ENCODE peak calls at places on chromosomes 6 and 20, in nine cellular contexts. V is psoas muscle; Z is esophagus squamous epithelium; Y is SK-N-SH; J is naive thymus-derived CD4-positive, alpha-beta T cell; H is fibroblast of lung; S is upper lobe of right lung; A is CD8-positive, alpha-beta T cell; W is A673. I is an unnamed sample. For H3K27me3, the result is how much of the 10 kb centered on the place peaks cover.

GRCh38 chr6:168060521-168060931 is 18.5 kb downstream of the FRMD1 start:
- DNase-seq in J (no peak), W (peak), A (no peak), Y (peak), H (peak), V (peak), S (no peak), Z (no peak), I (peak)

GRCh38 chr6:169020821-169021220 is 232.8 kb downstream of the THBS2 start:
- DNase-seq in A (no peak), Z (no peak), V (no peak), Y (no peak), W (no peak), J (no peak), S (no peak), H (no peak), I (no peak)

GRCh38 chr6:5537967-5538366 is 276.7 kb downstream of the FARS2 start:
- DNase-seq in J (no peak), Z (no peak), H (peak), V (no peak), Y (no peak), W (no peak), A (no peak), S (no peak), I (no peak)

GRCh38 chr6:117118490-117118889 is 146.9 kb upstream of the VGLL2 start:
- DNase-seq in J (no peak), Y (no peak), Z (no peak), S (no peak), A (no peak), H (no peak), V (no peak), W (no peak), I (no peak)

GRCh38 chr6:31293343-31293742 is 21.5 kb upstream of the HLA-C start:
- DNase-seq in V (no peak), J (no peak), W (peak), S (no peak), Y (no peak), H (peak), A (no peak), Z (no peak), I (no peak)

GRCh38 chr6:124053315-124053714 is 249.7 kb downstream of the NKAIN2 start:
- DNase-seq in Z (no peak), A (no peak), Y (no peak), V (no peak), J (no peak), H (no peak), W (no peak), S (no peak), I (no peak)

GRCh38 chr6:127120787-127121636 is 2.5 kb downstream of the RSPO3 start:
- DNase-seq in V (peak), W (peak), J (no peak), S (peak), A (peak), Z (no peak), Y (peak), H (peak), I (peak)

GRCh38 chr6:147381734-147382133 is 126.8 kb upstream of the SAMD5 start:
- DNase-seq in S (no peak), Y (no peak), J (no peak), V (no peak), Z (no peak), W (no peak), H (no peak), A (no peak), I (no peak)

GRCh38 chr20:50127587-50128519 is 14.9 kb upstream of the UBE2V1 start:
- DNase-seq in V (no peak), H (no peak), S (no peak), Z (no peak), J (no peak), W (no peak), Y (no peak), A (no peak), I (no peak)

GRCh38 chr6:135870722-135871121 is 19.2 kb downstream of the PDE7B start:
- DNase-seq in Y (no peak), Z (no peak), H (peak), V (no peak), J (no peak), A (no peak), S (no peak), W (peak), I (no peak)

GRCh38 chr6:120202878-120203277 is 853.3 kb upstream of the MAN1A1 start:
- DNase-seq in A (no peak), Y (no peak), W (no peak), Z (no peak), V (no peak), H (no peak), J (no peak), S (no peak), I (no peak)

GRCh38 chr20:47814632-47815415 is 29.5 kb upstream of the SULF2 start:
- DNase-seq in H (no peak), V (no peak), W (no peak), J (no peak), Z (no peak), S (no peak), A (no peak), Y (no peak), I (no peak)

GRCh38 chr6:3609388-3609787 is 142.1 kb downstream of the PXDC1 start:
- DNase-seq in A (no peak), H (no peak), V (no peak), W (no peak), Y (no peak), S (no peak), Z (no peak), J (no peak), I (no peak)

GRCh38 chr6:127976111-127976510 is 75.3 kb upstream of the THEMIS start:
- DNase-seq in H (no peak), V (no peak), A (no peak), W (no peak), Y (no peak), J (no peak), Z (no peak), S (no peak), I (no peak)

GRCh38 chr6:43838276-43839036 is 68.4 kb downstream of the VEGFA start:
- DNase-seq in W (peak), S (no peak), A (no peak), V (peak), Y (peak), H (peak), J (no peak), Z (no peak), I (no peak)

GRCh38 chr6:11270030-11271027 is 37.9 kb upstream of the NEDD9 start:
- DNase-seq in Y (peak), H (peak), V (no peak), Z (no peak), S (no peak), J (no peak), A (no peak), W (no peak), I (no peak)

GRCh38 chr6:136347847-136348246 is 58.2 kb upstream of the BCLAF1 start:
- DNase-seq in H (peak), A (no peak), S (peak), Y (no peak), J (no peak), Z (no peak), W (no peak), V (no peak), I (no peak)

GRCh38 chr6:21277601-21278043 is 315.9 kb upstream of the SOX4 start:
- DNase-seq in V (no peak), J (no peak), A (no peak), S (no peak), Y (no peak), H (no peak), Z (no peak), W (peak), I (no peak)

DNA sequence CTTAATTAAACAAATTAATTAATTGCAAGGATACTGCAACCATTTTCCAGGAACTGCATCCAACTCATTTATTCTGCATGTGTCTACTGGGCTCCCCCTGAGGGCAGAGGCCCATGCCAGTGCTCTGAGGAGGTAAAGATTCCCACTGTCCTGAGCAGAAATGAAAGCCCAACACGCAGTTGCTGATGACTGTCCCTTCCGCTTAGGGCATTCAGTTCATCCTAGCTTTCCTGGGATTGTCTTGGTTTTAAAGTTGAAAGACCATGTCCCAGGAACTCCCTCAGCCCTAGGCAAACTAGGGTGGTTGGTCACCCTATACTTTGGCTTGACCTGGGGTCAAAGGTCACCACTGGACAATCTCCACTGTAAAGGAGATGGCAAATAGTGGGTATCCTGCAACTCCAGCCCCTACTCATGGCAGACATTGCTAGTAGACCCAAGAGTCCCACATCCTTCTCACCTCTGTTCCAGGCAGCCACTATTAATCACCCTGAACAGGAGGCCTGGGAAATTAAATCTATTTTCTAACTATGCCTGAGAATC is 109.6 kb downstream of the TRERF1 start:
- DNase-seq in W (no peak), V (no peak), Z (no peak), S (no peak), A (no peak), Y (no peak), J (no peak), H (no peak), I (no peak)
- H3K27ac ChIP-seq in W (no peak), V (no peak), Z (no peak), S (no peak), A (no peak), Y (no peak), J (no peak), H (no peak), I (no peak)

GRCh38 chr6:1407499-1407990 is 18.2 kb downstream of the FOXF2 start:
- DNase-seq in H (peak), Z (no peak), Y (no peak), V (no peak), A (no peak), J (no peak), W (no peak), S (no peak), I (no peak)

GRCh38 chr6:1405221-1405620 is 15.8 kb downstream of the FOXF2 start:
- DNase-seq in V (no peak), J (no peak), Z (no peak), A (no peak), W (no peak), Y (no peak), S (no peak), H (no peak), I (no peak)

GRCh38 chr6:1404066-1404712 is 14.8 kb downstream of the FOXF2 start:
- DNase-seq in Y (no peak), V (no peak), W (no peak), H (peak), J (no peak), A (no peak), Z (no peak), S (no peak), I (no peak)

GRCh38 chr6:1404713-1405098 is 15.3 kb downstream of the FOXF2 start:
- DNase-seq in A (no peak), S (no peak), Y (no peak), H (no peak), J (no peak), Z (no peak), W (no peak), V (no peak), I (no peak)

DNA sequence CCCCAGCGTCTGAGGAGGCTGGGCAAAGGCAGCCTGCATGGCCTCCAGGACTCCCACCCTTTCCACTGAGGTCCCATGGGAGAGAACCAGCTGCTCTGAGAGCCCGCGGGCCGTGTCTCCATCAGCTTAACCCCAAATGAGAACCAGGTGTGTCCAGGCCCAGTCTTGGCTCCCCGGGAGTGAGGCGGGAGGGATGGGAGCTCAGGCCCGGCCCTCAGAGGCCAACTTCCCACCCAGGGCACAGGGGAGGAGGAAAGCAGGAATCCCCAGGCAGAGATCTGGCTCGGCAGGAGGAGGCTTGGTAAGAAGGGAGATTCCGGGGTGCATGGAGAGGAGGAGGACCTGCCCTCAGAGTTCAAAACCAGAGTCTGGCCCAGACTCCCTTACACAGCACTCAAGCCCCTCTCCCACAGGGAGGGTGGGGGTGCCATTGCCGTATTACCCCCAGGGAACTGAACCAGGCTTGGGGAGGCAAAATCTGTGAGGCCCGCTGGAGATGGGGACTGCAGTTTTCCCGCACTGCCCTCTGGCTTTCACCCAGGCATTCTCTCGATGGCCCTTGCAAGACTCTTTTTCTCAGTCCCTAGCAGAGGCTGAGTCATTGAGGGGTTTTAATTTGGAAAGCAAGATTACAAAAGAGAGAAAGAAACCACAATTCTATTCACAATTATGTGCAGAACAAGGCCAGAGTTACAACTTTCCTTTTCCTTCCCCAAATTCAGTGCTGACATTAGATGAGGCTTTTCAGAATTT is 17.1 kb downstream of the FOXF2 start:
- DNase-seq in W (no peak), V (no peak), A (no peak), S (no peak), Y (no peak), Z (no peak), J (no peak), H (peak), I (no peak)
- H3K27me3 ChIP-seq in W (under half), V (under half), A (under half), S (under half), Y (under half), Z (under half), J (under half), H (under half), I (under half)

GRCh38 chr6:17281100-17281496 is at the start of gene RBM24:
- DNase-seq in Z (no peak), Y (peak), J (no peak), V (peak), S (peak), W (peak), H (peak), A (no peak), I (no peak)
- H3K27ac ChIP-seq in Z (peak), Y (no peak), J (no peak), V (peak), S (no peak), W (no peak), H (peak), A (no peak), I (no peak)

DNA sequence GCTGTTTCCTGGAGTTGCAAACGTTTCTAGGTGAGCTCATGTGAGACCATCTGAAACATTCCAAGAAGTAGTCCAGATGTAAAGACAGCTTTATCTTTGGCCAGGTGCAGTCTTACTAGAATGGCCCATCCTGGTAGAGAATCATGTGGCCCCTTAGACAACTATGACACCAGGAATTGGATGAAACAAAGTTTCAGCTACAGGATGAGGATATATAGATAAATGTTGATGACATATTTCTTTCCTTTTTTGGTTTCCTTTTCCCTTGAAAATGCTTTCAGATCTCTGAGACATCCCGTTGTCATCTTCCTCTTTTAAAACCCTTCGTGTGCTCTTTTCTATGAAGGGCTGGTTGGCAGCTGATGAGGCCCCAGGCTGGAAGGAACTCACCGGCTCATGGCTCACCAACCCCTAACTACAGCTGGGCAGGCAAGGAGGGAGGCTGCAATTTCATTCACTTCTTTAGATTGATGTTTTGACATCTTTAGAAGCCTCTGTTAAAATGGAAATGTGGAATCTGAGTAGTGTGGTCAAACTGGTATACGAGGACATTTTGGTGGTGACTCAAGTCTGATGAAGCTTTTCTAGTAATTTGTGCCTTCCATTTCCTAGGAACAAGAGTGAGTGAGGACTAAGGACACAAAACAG is 167.9 kb upstream of the TNFAIP3 start:
- DNase-seq in A (no peak), Z (no peak), H (no peak), Y (no peak), W (no peak), S (no peak), J (no peak), V (no peak), I (no peak)
- H3K27me3 ChIP-seq in A (under half), Z (under half), H (under half), Y (under half), W (under half), S (under half), J (under half), V (under half), I (under half)

DNA sequence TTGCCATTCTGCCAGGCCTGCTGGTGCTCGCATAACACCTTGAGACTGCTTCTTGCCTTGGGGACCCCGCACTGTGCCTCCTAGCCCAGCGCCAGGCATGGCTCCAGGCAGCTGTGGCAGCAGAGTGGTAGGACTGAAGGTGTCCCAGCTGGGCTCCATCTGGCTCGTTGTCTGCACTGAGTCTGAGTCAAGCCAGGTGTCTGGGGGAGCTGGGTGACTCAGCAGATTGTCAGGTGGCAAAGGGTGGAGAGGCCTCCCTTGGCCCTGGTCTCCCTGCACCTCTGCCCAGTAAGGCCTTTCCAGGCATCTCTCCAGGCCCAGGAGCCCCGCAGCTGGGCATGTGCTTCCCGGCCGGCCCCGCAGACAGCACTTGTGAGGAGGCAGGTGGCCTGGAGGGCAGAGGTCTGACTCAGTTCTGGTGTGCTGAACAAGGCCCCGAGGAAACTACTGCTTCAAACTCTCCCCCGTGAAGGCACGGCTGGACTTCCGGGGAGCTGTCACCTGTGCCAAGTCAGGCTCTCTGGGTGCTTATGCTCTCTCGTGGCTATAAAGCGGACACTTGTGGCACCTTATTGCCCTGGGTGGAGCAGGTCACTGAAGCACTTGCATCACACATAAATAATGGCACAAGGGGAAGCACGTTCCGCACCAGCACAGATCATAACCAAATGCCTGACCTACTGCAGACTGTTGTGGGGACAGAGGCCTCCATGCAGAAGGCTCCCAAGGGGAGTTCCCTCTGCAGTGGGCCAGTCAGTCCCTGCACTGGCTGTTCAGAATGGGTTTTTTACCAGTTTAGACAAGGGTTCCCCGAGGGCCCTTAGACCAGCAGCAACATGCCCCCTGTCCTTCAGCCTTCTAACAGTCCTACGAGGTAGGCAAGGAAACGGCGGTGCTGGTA is 27.5 kb downstream of the FOXC1 start:
- DNase-seq in J (no peak), Z (no peak), S (no peak), Y (no peak), A (no peak), W (no peak), H (no peak), V (no peak), I (no peak)
- H3K27ac ChIP-seq in J (no peak), Z (peak), S (no peak), Y (no peak), A (no peak), W (no peak), H (no peak), V (no peak), I (no peak)

GRCh38 chr20:2741881-2742280 is 49.3 kb downstream of the EBF4 start:
- DNase-seq in J (no peak), S (no peak), V (no peak), Z (no peak), A (no peak), Y (no peak), W (no peak), H (no peak), I (no peak)
- H3K27me3 ChIP-seq in J (under half), S (under half), V (under half), Z (under half), A (under half), Y (under half), W (under half), H (under half), I (under half)

GRCh38 chr20:6075428-6076219 is 21.8 kb upstream of the LRRN4 start:
- DNase-seq in W (no peak), A (no peak), Z (no peak), H (peak), V (peak), S (no peak), Y (no peak), J (no peak), I (no peak)
- H3K27ac ChIP-seq in W (no peak), A (no peak), Z (no peak), H (no peak), V (peak), S (no peak), Y (no peak), J (no peak), I (no peak)

DNA sequence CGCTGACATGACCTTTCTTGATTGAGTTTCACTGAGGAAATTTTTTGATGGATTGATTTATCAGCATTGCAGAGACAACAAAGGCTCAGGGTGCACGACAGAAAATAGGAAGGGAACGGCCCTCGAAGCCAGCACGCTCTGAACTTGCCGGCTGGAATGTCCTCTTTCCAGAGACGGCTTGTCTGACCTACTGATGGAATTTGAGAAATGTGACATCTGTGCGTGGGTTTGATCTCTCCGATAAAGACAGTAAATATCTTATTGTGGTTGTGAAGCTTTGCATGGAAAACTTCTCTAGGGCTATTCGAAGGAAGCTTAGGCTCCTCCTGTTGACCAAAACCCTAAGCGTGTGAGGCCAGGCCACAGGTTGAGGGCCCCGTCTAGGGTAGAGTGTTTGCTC is 247.4 kb downstream of the ZNF217 start:
- DNase-seq in Y (no peak), S (no peak), A (no peak), Z (no peak), J (no peak), V (no peak), W (no peak), H (no peak), I (no peak)
- H3K27me3 ChIP-seq in Y (under half), S (under half), A (under half), Z (under half), J (under half), V (under half), W (under half), H (under half), I (under half)